ENCODE peak calls at places on chromosomes 1 and 21, in seven cellular contexts. Q, I, H, P, R, X and K are unnamed samples.
A peak's percentile ranks its signal among the peaks of the same experiment; 100 is the strongest.

GRCh38 chr1:42747125-42747524 is 7.1 kb upstream of the CLDN19 start:
- DNase-seq in Q (no peak), I (no peak), H (peak; percentile 55), P (peak; percentile 84), R (peak; percentile 86), X (no peak), K (no peak)

GRCh38 chr1:15243275-15244043 is 3.6 kb upstream of the FHAD1 start:
- DNase-seq in Q (no peak), I (no peak), H (no peak), P (no peak), R (no peak), X (no peak), K (no peak)

GRCh38 chr1:92858564-92859399 is 26.9 kb downstream of the RPL5 start:
- DNase-seq in Q (peak; percentile 84), I (peak; percentile 67), H (peak; percentile 72), P (peak; percentile 71), R (no peak), X (peak; percentile 59), K (peak; percentile 14)

GRCh38 chr1:154276797-154277196 is 4.4 kb downstream of the HAX1 start:
- DNase-seq in Q (no peak), I (no peak), H (no peak), P (peak; percentile 28), R (peak; percentile 51), X (no peak), K (peak; percentile 31)

GRCh38 chr21:44548922-44549321 is 2.4 kb downstream of the KRTAP10-2 start:
- DNase-seq in Q (no peak), I (no peak), H (no peak), P (no peak), R (peak; percentile 53), X (no peak), K (no peak)

GRCh38 chr1:55378582-55378981 is 163.4 kb upstream of the USP24 start:
- DNase-seq in Q (peak; percentile 24), I (peak; percentile 38), H (peak; percentile 41), P (no peak), R (peak; percentile 84), X (no peak), K (no peak)

GRCh38 chr1:150887018-150887417 is at the start of gene CTXND2:
- DNase-seq in Q (no peak), I (no peak), H (no peak), P (no peak), R (no peak), X (no peak), K (peak; percentile 39)

GRCh38 chr1:212591922-212592321 is 16.6 kb upstream of the ATF3 start:
- DNase-seq in Q (no peak), I (no peak), H (no peak), P (no peak), R (no peak), X (no peak), K (no peak)

GRCh38 chr1:25795955-25796806 is 3.8 kb upstream of the SELENON start:
- DNase-seq in Q (no peak), I (no peak), H (no peak), P (no peak), R (no peak), X (no peak), K (no peak)

GRCh38 chr1:244173765-244174164 is 122.7 kb downstream of the ZBTB18 start:
- DNase-seq in Q (no peak), I (no peak), H (no peak), P (no peak), R (no peak), X (no peak), K (no peak)

GRCh38 chr1:167305705-167306277 is 85.1 kb downstream of the POU2F1 start:
- DNase-seq in Q (no peak), I (no peak), H (no peak), P (no peak), R (no peak), X (no peak), K (no peak)

GRCh38 chr1:37156646-37157045 is 122.3 kb upstream of the GRIK3 start:
- DNase-seq in Q (no peak), I (peak; percentile 10), H (no peak), P (no peak), R (no peak), X (no peak), K (peak; percentile 14)
- TF ChIP-seq JUND in Q (no peak), I (no peak), H (no peak), P (no peak), R (no peak), X (no peak), K (no peak)

GRCh38 chr1:235145639-235146038 is 15.4 kb downstream of the RBM34 start:
- DNase-seq in Q (no peak), I (no peak), H (no peak), P (no peak), R (peak; percentile 19), X (no peak), K (no peak)
- TF ChIP-seq JUND in Q (no peak), I (no peak), H (no peak), P (no peak), R (no peak), X (no peak), K (no peak)

GRCh38 chr1:109392788-109393580 is 4.7 kb downstream of the SORT1 start:
- DNase-seq in Q (peak; percentile 98), I (no peak), H (peak; percentile 40), P (no peak), R (no peak), X (no peak), K (peak; percentile 74)
- TF ChIP-seq JUND in Q (no peak), I (no peak), H (peak; percentile 8), P (no peak), R (no peak), X (no peak), K (no peak)

GRCh38 chr1:222369148-222369547 is 178.8 kb downstream of the HHIPL2 start:
- DNase-seq in Q (no peak), I (no peak), H (no peak), P (no peak), R (no peak), X (no peak), K (no peak)

GRCh38 chr1:222373216-222373615 is 174.7 kb downstream of the HHIPL2 start:
- DNase-seq in Q (no peak), I (no peak), H (no peak), P (no peak), R (no peak), X (no peak), K (no peak)

GRCh38 chr1:222372221-222372620 is 175.7 kb downstream of the HHIPL2 start:
- DNase-seq in Q (no peak), I (no peak), H (no peak), P (no peak), R (no peak), X (no peak), K (no peak)

GRCh38 chr1:222370911-222371717 is 176.8 kb downstream of the HHIPL2 start:
- DNase-seq in Q (no peak), I (no peak), H (no peak), P (no peak), R (no peak), X (no peak), K (no peak)

DNA sequence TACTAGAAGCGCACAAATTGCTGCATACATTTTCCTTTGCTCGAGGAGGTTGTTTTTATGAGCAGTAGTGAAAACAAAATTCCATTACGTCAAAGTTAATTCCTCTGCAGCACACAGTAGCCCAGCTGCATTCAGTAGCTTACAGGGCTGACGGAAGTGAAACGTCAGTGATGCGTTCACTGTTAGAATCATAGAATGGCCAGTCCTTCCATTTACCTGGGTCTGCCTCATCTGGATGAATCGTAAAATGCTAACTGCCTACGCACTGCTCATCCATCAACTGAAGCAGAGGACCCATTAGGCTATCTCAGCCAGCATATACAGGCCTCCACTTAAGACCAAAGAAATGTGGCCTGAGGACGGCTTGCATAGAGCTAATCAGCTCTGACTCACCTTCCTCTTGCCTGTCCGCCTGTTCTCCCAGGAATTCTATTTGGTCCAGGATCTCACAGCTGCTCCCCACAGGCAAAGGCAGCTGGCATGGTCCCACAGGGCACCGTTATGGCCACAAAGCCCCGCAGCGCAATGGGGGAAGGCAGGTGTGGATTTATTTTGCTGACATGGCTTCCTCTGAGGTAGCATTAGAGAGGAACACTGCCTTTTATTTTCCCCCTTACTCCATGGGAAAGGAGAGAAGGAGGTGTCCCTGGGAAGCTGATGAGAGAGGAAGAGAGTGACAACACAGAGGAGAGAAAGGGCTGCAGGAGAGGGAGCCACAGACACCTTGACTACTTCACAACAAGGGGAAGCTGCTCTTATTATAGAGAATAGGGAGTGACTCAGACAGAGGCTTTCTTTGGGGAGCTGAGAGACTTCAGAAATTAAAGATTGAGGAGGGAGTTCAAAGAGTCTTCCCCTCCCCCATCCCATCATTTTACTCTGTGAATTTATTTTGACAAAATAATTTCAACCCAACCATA is 177.7 kb downstream of the HHIPL2 start:
- DNase-seq in Q (no peak), I (no peak), H (no peak), P (no peak), R (no peak), X (no peak), K (no peak)
- TF ChIP-seq JUND in Q (no peak), I (no peak), H (no peak), P (no peak), R (no peak), X (no peak), K (no peak)

GRCh38 chr1:203103201-203103600 is 17.4 kb upstream of the MYOG start:
- DNase-seq in Q (no peak), I (no peak), H (no peak), P (no peak), R (no peak), X (no peak), K (no peak)
- TF ChIP-seq JUND in Q (no peak), I (no peak), H (no peak), P (no peak), R (no peak), X (no peak), K (no peak)

GRCh38 chr1:68000191-68000590 is 50.2 kb downstream of the DIRAS3 start:
- DNase-seq in Q (no peak), I (no peak), H (no peak), P (no peak), R (no peak), X (no peak), K (no peak)

DNA sequence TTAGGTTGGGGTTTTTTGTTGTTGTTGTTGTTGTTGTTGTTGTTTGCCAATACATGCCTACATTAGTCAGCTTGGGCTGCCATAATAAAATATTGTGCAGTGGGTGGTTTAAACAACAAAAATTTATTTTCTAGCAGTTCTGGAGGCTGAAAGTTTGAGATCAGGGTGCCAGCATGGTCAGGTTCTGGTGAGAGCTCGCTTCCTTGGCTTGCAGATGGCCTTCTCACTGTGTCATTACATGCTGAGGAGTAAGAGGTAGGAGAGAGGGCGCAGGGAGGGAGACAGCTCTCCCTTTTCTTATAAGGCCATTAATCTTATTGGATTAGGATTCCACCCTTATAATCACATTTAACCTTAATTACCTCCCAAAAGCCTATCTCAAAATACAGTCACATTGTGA is 52.7 kb downstream of the DIRAS3 start:
- DNase-seq in Q (no peak), I (no peak), H (no peak), P (no peak), R (no peak), X (no peak), K (no peak)
- TF ChIP-seq JUND in Q (no peak), I (no peak), H (no peak), P (no peak), R (no peak), X (no peak), K (no peak)

GRCh38 chr1:157170677-157171515 is 32.7 kb upstream of the ETV3 start:
- DNase-seq in Q (peak; percentile 12), I (peak; percentile 64), H (peak; percentile 35), P (no peak), R (peak; percentile 91), X (no peak), K (peak; percentile 74)
- TF ChIP-seq JUND in Q (no peak), I (no peak), H (no peak), P (no peak), R (no peak), X (no peak), K (no peak)